ENCODE peak calls at places on chromosomes 4 and X, in seven cellular contexts. C, Z, N, B, U, V and J are unnamed samples.

GRCh38 chrX:10190367-10190766 is 33.6 kb downstream of the CLCN4 start:
- DNase-seq in N (peak; percentile 60), Z (peak; percentile 42), U (no peak), B (peak; percentile 26), V (peak; percentile 41), C (no peak), J (peak; percentile 47)

GRCh38 chr4:178577933-178578332 is 1135.7 kb upstream of the AGA start:
- DNase-seq in U (no peak), Z (no peak), B (no peak), N (no peak), V (no peak), C (no peak), J (no peak)

GRCh38 chrX:68498508-68499379 is at the start of gene YIPF6:
- DNase-seq in Z (peak; percentile 74), B (peak; percentile 71), N (peak; percentile 20), V (peak; percentile 48), U (peak; percentile 89), C (peak; percentile 69), J (peak; percentile 46)

GRCh38 chrX:9832811-9833210 is 46.6 kb downstream of the SHROOM2 start:
- DNase-seq in B (no peak), N (no peak), V (no peak), C (peak; percentile 40), Z (no peak), U (no peak), J (no peak)

GRCh38 chr4:184170996-184171395 is 46.7 kb downstream of the ENPP6 start:
- DNase-seq in B (no peak), V (no peak), U (no peak), C (peak; percentile 80), Z (no peak), N (peak; percentile 52), J (no peak)

GRCh38 chr4:53366301-53366716 is 448 bp upstream of the SCFD2 start:
- DNase-seq in B (no peak), V (no peak), C (no peak), Z (no peak), U (no peak), N (no peak), J (no peak)

GRCh38 chrX:71191253-71191652 is 31.8 kb upstream of the GJB1 start:
- DNase-seq in N (no peak), B (no peak), Z (no peak), V (no peak), U (no peak), C (no peak), J (no peak)

GRCh38 chr4:14254252-14254651 is 626.7 kb upstream of the BOD1L1 start:
- DNase-seq in C (peak; percentile 60), V (no peak), Z (peak; percentile 54), U (peak; percentile 32), B (no peak), N (no peak), J (peak; percentile 7)

GRCh38 chr4:2862528-2862927 is 18.9 kb downstream of the ADD1 start:
- DNase-seq in U (no peak), V (no peak), C (peak; percentile 56), Z (no peak), B (no peak), N (no peak), J (no peak)

GRCh38 chrX:24718771-24719170 is 25.1 kb downstream of the POLA1 start:
- DNase-seq in U (no peak), C (no peak), Z (no peak), B (no peak), N (no peak), V (no peak), J (no peak)

GRCh38 chr4:45701616-45702015 is 422.2 kb downstream of the GABRG1 start:
- DNase-seq in Z (no peak), B (no peak), V (peak; percentile 25), N (no peak), U (no peak), C (no peak), J (no peak)

GRCh38 chrX:8971116-8971515 is 62.8 kb downstream of the FAM9B start:
- DNase-seq in N (no peak), Z (no peak), C (no peak), B (peak; percentile 9), V (no peak), U (no peak), J (peak; percentile 9)

GRCh38 chr4:89863533-89863932 is 26.6 kb upstream of the SNCA start:
- DNase-seq in B (no peak), Z (no peak), V (no peak), N (no peak), U (no peak), C (no peak), J (no peak)

GRCh38 chr4:176238157-176238608 is 30.8 kb downstream of the ASB5 start:
- DNase-seq in N (no peak), Z (no peak), C (no peak), V (no peak), B (no peak), U (no peak), J (no peak)

GRCh38 chrX:45850197-45850774 is 649.6 kb upstream of the DIPK2B start:
- DNase-seq in B (no peak), C (peak; percentile 26), Z (no peak), U (no peak), N (no peak), V (peak; percentile 2), J (no peak)

GRCh38 chr4:92136434-92136833 is 167.3 kb upstream of the GRID2 start:
- DNase-seq in N (no peak), V (no peak), U (no peak), C (no peak), B (no peak), Z (no peak), J (no peak)

GRCh38 chrX:106401965-106402559 is 209.7 kb upstream of the RADX start:
- DNase-seq in U (no peak), N (no peak), B (no peak), V (no peak), Z (no peak), C (no peak), J (no peak)

GRCh38 chrX:11105080-11105479 is 6.1 kb upstream of the HCCS start:
- DNase-seq in U (no peak), B (no peak), N (no peak), C (no peak), V (no peak), Z (no peak), J (no peak)

GRCh38 chr4:121711263-121712000 is 14.7 kb upstream of the ANXA5 start:
- DNase-seq in V (no peak), N (peak; percentile 4), B (no peak), Z (peak; percentile 73), C (peak; percentile 96), U (peak; percentile 91), J (no peak)

GRCh38 chr4:159235779-159236368 is 133.0 kb downstream of the RAPGEF2 start:
- DNase-seq in V (no peak), N (no peak), U (no peak), Z (no peak), C (no peak), B (no peak), J (no peak)

GRCh38 chrX:69466546-69466945 is 37.6 kb upstream of the NALF2 start:
- DNase-seq in C (no peak), V (no peak), B (no peak), U (no peak), Z (no peak), N (no peak), J (no peak)

GRCh38 chrX:130498653-130499274 is 97.0 kb downstream of the RBMX2 start:
- DNase-seq in B (no peak), Z (no peak), U (no peak), V (no peak), C (no peak), N (no peak), J (no peak)

GRCh38 chrX:45669715-45670360 is 469.2 kb upstream of the DIPK2B start:
- DNase-seq in C (no peak), Z (no peak), U (no peak), N (no peak), B (no peak), V (no peak), J (no peak)

GRCh38 chr4:127995776-127996175 is 30.6 kb downstream of the ABHD18 start:
- DNase-seq in V (no peak), C (no peak), U (no peak), B (no peak), N (no peak), Z (peak; percentile 56), J (no peak)

GRCh38 chrX:134172588-134173259 is 64.3 kb upstream of the CCDC160 start:
- DNase-seq in Z (no peak), U (peak; percentile 61), C (no peak), N (no peak), V (no peak), B (no peak), J (no peak)

GRCh38 chr4:184267673-184268573 is 50.2 kb upstream of the ENPP6 start:
- DNase-seq in C (peak; percentile 5), V (no peak), B (peak; percentile 59), U (no peak), N (peak; percentile 48), Z (peak; percentile 56), J (no peak)

GRCh38 chr4:3248811-3249661 is at the start of gene MSANTD1:
- DNase-seq in C (no peak), N (no peak), Z (no peak), V (no peak), B (no peak), U (no peak), J (no peak)

GRCh38 chr4:133943081-133943480 is 258.5 kb downstream of the PABPC4L start:
- DNase-seq in B (no peak), Z (no peak), N (no peak), V (no peak), U (no peak), C (no peak), J (no peak)

GRCh38 chr4:107719211-107719926 is 665 bp downstream of the PAPSS1 start:
- DNase-seq in C (peak; percentile 72), Z (no peak), U (peak; percentile 55), B (no peak), V (no peak), N (no peak), J (no peak)

GRCh38 chr4:183407128-183407585 is 37.3 kb upstream of the CDKN2AIP start:
- DNase-seq in B (peak; percentile 83), V (peak; percentile 63), Z (peak; percentile 82), U (peak; percentile 89), N (peak; percentile 77), C (peak; percentile 93), J (peak; percentile 67)

GRCh38 chr4:74423101-74423500 is 21.8 kb upstream of the AREG start:
- DNase-seq in C (no peak), V (no peak), N (no peak), U (no peak), B (no peak), Z (no peak), J (no peak)

GRCh38 chr4:113810906-113811305 is 49.4 kb upstream of the CAMK2D start:
- DNase-seq in N (no peak), Z (no peak), B (no peak), V (no peak), U (no peak), C (no peak), J (no peak)

GRCh38 chr4:8917868-8918783 is 46.5 kb upstream of the HMX1 start:
- DNase-seq in N (no peak), C (peak; percentile 82), U (peak; percentile 69), V (peak; percentile 11), Z (peak; percentile 62), B (peak; percentile 13), J (peak; percentile 9)

GRCh38 chr4:148344382-148344781 is 97.8 kb downstream of the NR3C2 start:
- DNase-seq in B (no peak), U (no peak), N (no peak), V (peak; percentile 43), Z (no peak), C (no peak), J (no peak)

GRCh38 chr4:55830048-55830447 is 10.5 kb downstream of the EXOC1L start:
- DNase-seq in U (no peak), N (no peak), C (no peak), Z (no peak), B (no peak), V (no peak), J (no peak)

GRCh38 chr4:110085131-110085530 is 113.3 kb downstream of the ELOVL6 start:
- DNase-seq in V (no peak), C (no peak), N (peak; percentile 80), B (no peak), Z (peak; percentile 43), U (no peak), J (no peak)

GRCh38 chrX:39619182-39620009 is 478.4 kb downstream of the BCOR start:
- DNase-seq in C (no peak), V (no peak), Z (peak; percentile 39), N (peak; percentile 22), U (no peak), B (peak; percentile 9), J (no peak)

GRCh38 chrX:56766554-56767412 is 37.7 kb downstream of the NBDY start:
- DNase-seq in U (no peak), N (no peak), C (peak; percentile 18), V (no peak), Z (peak; percentile 28), B (no peak), J (no peak)